ENCODE peak calls at places on chromosomes 7 and 10, in four cellular contexts. H is SK-N-SH, D is HepG2, K is K562. A is an unnamed sample.

GRCh38 chr7:151085691-151086620 is at the start of gene AGAP3:
- DNase-seq in H (peak), D (peak), K (peak), A (peak)

GRCh38 chr10:52314822-52315552 is 906 bp downstream of the DKK1 start:
- DNase-seq in H (peak), D (no peak), K (no peak), A (no peak)

GRCh38 chr10:64450312-64450711 is 929.1 kb downstream of the REEP3 start:
- DNase-seq in H (no peak), D (no peak), K (no peak), A (no peak)

GRCh38 chr10:69419761-69420126 is 3.0 kb upstream of the TACR2 start:
- DNase-seq in H (no peak), D (no peak), K (no peak), A (no peak)

GRCh38 chr10:59589721-59590120 is 119.9 kb downstream of the SLC16A9 start:
- DNase-seq in H (no peak), D (no peak), K (no peak), A (no peak)

GRCh38 chr10:125768217-125768616 is 7.4 kb downstream of the MMP21 start:
- DNase-seq in H (peak), D (no peak), K (peak), A (no peak)

GRCh38 chr7:133709036-133709880 is 417.9 kb upstream of the LRGUK start:
- DNase-seq in H (no peak), D (no peak), K (no peak), A (no peak)

GRCh38 chr10:11463111-11463510 is 148.3 kb downstream of the USP6NL start:
- DNase-seq in H (no peak), D (no peak), K (no peak), A (no peak)

GRCh38 chr10:86375204-86375603 is 8.6 kb upstream of the GRID1 start:
- DNase-seq in H (no peak), D (no peak), K (no peak), A (no peak)

GRCh38 chr10:121926669-121927360 is 1.0 kb downstream of the ATE1 start:
- DNase-seq in H (no peak), D (no peak), K (peak), A (no peak)

GRCh38 chr7:6436385-6436685 is 11.4 kb downstream of the DAGLB start:
- DNase-seq in H (no peak), D (no peak), K (no peak), A (no peak)

GRCh38 chr7:46486264-46487206 is 565.5 kb upstream of the IGFBP3 start:
- DNase-seq in H (no peak), D (no peak), K (no peak), A (no peak)

GRCh38 chr7:108280136-108280535 is 150.0 kb upstream of the LAMB4 start:
- DNase-seq in H (no peak), D (no peak), K (no peak), A (no peak)

GRCh38 chr7:139775829-139776266 is 1.9 kb downstream of the HIPK2 start:
- DNase-seq in H (peak), D (peak), K (peak), A (peak)

GRCh38 chr10:99629625-99629978 is 9.4 kb upstream of the SLC25A28 start:
- DNase-seq in H (no peak), D (no peak), K (no peak), A (no peak)

GRCh38 chr7:47763063-47763974 is 181.4 kb upstream of the TNS3 start:
- DNase-seq in H (peak), D (peak), K (no peak), A (no peak)

GRCh38 chr10:43304687-43305333 is 37.9 kb upstream of the RASGEF1A start:
- DNase-seq in H (peak), D (no peak), K (peak), A (no peak)

GRCh38 chr10:131730771-131731497 is 169.9 kb upstream of the PPP2R2D start:
- DNase-seq in H (peak), D (no peak), K (no peak), A (no peak)

GRCh38 chr7:24786941-24787340 is 29.7 kb upstream of the GSDME start:
- DNase-seq in H (no peak), D (no peak), K (no peak), A (peak)

GRCh38 chr10:26474062-26474461 is 35.9 kb downstream of the APBB1IP start:
- DNase-seq in H (no peak), D (no peak), K (no peak), A (no peak)

GRCh38 chr7:133543657-133544056 is 290.8 kb downstream of the EXOC4 start:
- DNase-seq in H (no peak), D (no peak), K (no peak), A (no peak)

GRCh38 chr7:142459557-142459963 is 201.7 kb upstream of the PRSS58 start:
- DNase-seq in H (peak), D (peak), K (peak), A (peak)

GRCh38 chr7:38428040-38428439 is 154.6 kb upstream of the TARP start:
- DNase-seq in H (no peak), D (no peak), K (no peak), A (no peak)

GRCh38 chr7:98521089-98521692 is 95.9 kb upstream of the NPTX2 start:
- DNase-seq in H (no peak), D (no peak), K (no peak), A (no peak)

GRCh38 chr10:5614081-5614721 is 52.2 kb downstream of the ASB13 start:
- DNase-seq in H (no peak), D (no peak), K (no peak), A (no peak)

GRCh38 chr10:88687853-88688467 is 18.1 kb upstream of the LIPK start:
- DNase-seq in H (peak), D (peak), K (no peak), A (peak)

GRCh38 chr7:108147031-108147563 is 16.9 kb upstream of the LAMB4 start:
- DNase-seq in H (no peak), D (no peak), K (no peak), A (no peak)

GRCh38 chr7:5702876-5703571 is 78.4 kb downstream of the RNF216 start:
- DNase-seq in H (no peak), D (no peak), K (no peak), A (peak)

GRCh38 chr10:83816942-83817341 is 322.4 kb upstream of the GHITM start:
- DNase-seq in H (no peak), D (no peak), K (no peak), A (no peak)

GRCh38 chr7:150003304-150003810 is 129.6 kb downstream of the ATP6V0E2 start:
- DNase-seq in H (no peak), D (no peak), K (peak), A (no peak)

GRCh38 chr10:35271086-35271834 is 65.0 kb upstream of the CCNY start:
- DNase-seq in H (no peak), D (no peak), K (no peak), A (no peak)

GRCh38 chr10:127195041-127195506 is 1.3 kb downstream of the INSYN2A start:
- DNase-seq in H (peak), D (no peak), K (no peak), A (no peak)

GRCh38 chr7:142842251-142842766 is 12.6 kb upstream of the EPHB6 start:
- DNase-seq in H (no peak), D (no peak), K (peak), A (no peak)

GRCh38 chr7:64946772-64947171 is 43.7 kb downstream of the ZNF273 start:
- DNase-seq in H (peak), D (peak), K (no peak), A (no peak)

GRCh38 chr10:130392031-130392430 is 255.8 kb downstream of the GLRX3 start:
- DNase-seq in H (no peak), D (no peak), K (no peak), A (no peak)

GRCh38 chr10:89644967-89645741 is at the start of gene PANK1:
- DNase-seq in H (peak), D (peak), K (peak), A (peak)

GRCh38 chr10:14678637-14679036 is 96.1 kb downstream of the FAM107B start:
- DNase-seq in H (no peak), D (no peak), K (no peak), A (no peak)
- TF ChIP-seq ELF1 in H (no peak), D (no peak), K (no peak), A (no peak)

GRCh38 chr7:148500978-148501377 is 89.6 kb upstream of the C7orf33 start:
- DNase-seq in H (no peak), D (no peak), K (no peak), A (no peak)

GRCh38 chr7:148501707-148502139 is 88.8 kb upstream of the C7orf33 start:
- DNase-seq in H (no peak), D (no peak), K (no peak), A (no peak)

GRCh38 chr7:148505955-148506354 is 84.6 kb upstream of the C7orf33 start:
- DNase-seq in H (no peak), D (no peak), K (no peak), A (no peak)

GRCh38 chr7:148507741-148508285 is 82.8 kb upstream of the C7orf33 start:
- DNase-seq in H (no peak), D (no peak), K (no peak), A (no peak)

DNA sequence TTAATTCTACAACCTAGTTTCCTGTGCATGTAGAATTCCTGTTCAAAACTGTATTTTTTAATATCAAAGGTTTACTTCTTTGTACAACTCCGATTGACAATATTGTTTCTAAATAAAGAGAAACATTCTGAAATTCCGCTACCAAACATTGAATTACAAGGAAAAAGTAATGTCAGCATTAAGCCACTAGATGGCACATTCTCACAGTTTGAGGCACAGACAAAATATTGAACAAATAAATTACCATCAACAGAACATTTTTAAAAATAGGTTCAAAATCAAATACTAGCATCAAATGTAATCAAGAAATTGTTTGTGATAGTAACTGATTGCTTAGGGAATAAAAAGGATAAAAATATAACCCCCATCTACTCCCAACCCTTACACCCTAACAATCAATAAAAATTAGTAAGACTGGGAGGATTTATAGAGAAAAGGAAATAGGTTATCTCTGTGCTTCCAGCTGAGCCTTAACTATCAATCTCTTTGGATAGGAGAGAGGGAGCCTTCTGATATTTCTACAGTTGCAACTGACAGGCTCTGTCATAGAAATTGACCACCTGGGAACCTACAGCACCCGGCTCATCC is 86.6 kb upstream of the C7orf33 start:
- DNase-seq in H (peak), D (no peak), K (peak), A (peak)
- TF ChIP-seq ELF1 in H (no peak), D (no peak), K (peak), A (no peak)

DNA sequence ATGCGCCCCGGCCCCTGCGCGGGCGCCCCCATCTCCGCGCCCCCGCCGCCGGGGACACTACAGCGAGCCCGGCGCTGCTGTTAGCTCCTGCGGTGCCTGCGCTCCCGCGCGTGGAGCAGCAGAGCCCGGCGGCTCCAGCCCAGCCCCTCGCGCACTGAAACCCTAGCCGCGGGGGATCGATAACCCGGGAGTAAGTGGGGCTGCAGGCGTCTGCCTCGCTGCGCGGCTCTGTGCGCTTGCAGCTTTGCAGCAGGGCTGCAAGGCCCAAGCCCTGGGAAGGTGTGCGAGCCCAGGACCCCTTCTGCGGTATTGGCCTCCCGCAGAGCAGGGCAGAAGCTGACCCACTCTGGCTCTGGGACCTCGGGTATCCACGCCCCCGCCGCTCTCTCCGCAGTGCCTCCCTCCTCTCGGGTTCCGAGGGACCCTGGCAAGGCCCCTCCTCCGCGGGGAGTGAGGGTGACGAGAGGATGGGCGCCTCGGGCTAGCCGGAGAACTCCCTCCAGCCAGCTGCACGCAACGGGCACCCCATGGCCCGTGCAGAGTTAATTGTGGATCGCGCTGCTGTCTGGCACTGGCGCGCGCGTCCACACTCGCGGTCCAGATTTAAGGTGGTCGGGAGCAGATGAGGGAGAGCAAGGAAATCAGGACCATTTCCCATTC is 2.2 kb downstream of the SHH start:
- DNase-seq in H (no peak), D (no peak), K (no peak), A (no peak)
- TF ChIP-seq ELF1 in H (no peak), D (no peak), K (no peak), A (no peak)

GRCh38 chr7:115672024-115672423 is 358.5 kb downstream of the TFEC start:
- DNase-seq in H (no peak), D (no peak), K (no peak), A (no peak)
- TF ChIP-seq ELF1 in H (no peak), D (no peak), K (no peak), A (no peak)

GRCh38 chr10:119817991-119818888 is 54.4 kb downstream of the MCMBP start:
- DNase-seq in H (peak), D (no peak), K (no peak), A (no peak)
- TF ChIP-seq ELF1 in H (no peak), D (no peak), K (no peak), A (no peak)